ENCODE peak calls at places on chromosomes 13 and 19, in nine cellular contexts. A is suprapubic skin; I is sciatic nerve; N is smooth muscle cell of the brain vasculature; C is hypothalamus; K is activated naive CD4-positive, alpha-beta T cell; T is CD4-positive, CD25-positive, alpha-beta regulatory T cell; Z is HL-60; V is hippocampal formation. Y is an unnamed sample.

GRCh38 chr13:73364706-73365105 is 305.9 kb downstream of the KLF5 start:
- DNase-seq in T (no peak), C (no peak), K (no peak), A (no peak), Z (no peak), I (no peak), N (no peak), V (no peak), Y (no peak)

GRCh38 chr19:3398114-3398899 is 31.9 kb downstream of the NFIC start:
- DNase-seq in K (no peak), C (peak), V (peak), I (peak), N (no peak), T (no peak), A (peak), Z (no peak), Y (no peak)

GRCh38 chr19:41569481-41570150 is 6.3 kb upstream of the CEACAM21 start:
- DNase-seq in C (no peak), A (no peak), K (no peak), V (no peak), T (no peak), I (no peak), Z (no peak), N (no peak), Y (no peak)

GRCh38 chr19:17686027-17686511 is 2.1 kb downstream of the UNC13A start:
- DNase-seq in I (no peak), T (no peak), A (no peak), C (no peak), V (no peak), N (no peak), K (no peak), Z (no peak), Y (no peak)

GRCh38 chr19:10431254-10431942 is 11.1 kb downstream of the PDE4A start:
- DNase-seq in Z (no peak), A (no peak), V (no peak), C (no peak), K (no peak), I (no peak), T (peak), N (no peak), Y (peak)

GRCh38 chr19:45355402-45355801 is 14.9 kb downstream of the KLC3 start:
- DNase-seq in Z (no peak), K (no peak), C (no peak), A (no peak), N (no peak), V (no peak), I (no peak), T (no peak), Y (no peak)

GRCh38 chr19:28292822-28293500 is 920.0 kb downstream of the UQCRFS1 start:
- DNase-seq in V (no peak), A (no peak), N (no peak), T (no peak), I (no peak), K (no peak), Z (no peak), C (no peak), Y (no peak)

GRCh38 chr13:45718063-45718462 is 15.9 kb downstream of the CBY2 start:
- DNase-seq in T (peak), V (no peak), C (no peak), A (no peak), I (no peak), Z (peak), N (peak), K (no peak), Y (no peak)

GRCh38 chr19:1063030-1063908 is 3.7 kb upstream of the ARHGAP45 start:
- DNase-seq in I (peak), C (no peak), N (no peak), Z (no peak), K (peak), A (no peak), T (peak), V (no peak), Y (peak)

GRCh38 chr19:6911523-6911922 is 24.1 kb downstream of the ADGRE1 start:
- DNase-seq in T (no peak), I (no peak), Z (no peak), A (no peak), K (no peak), C (no peak), V (no peak), N (no peak), Y (no peak)

GRCh38 chr19:42397315-42398166 is 7.4 kb upstream of the CNFN start:
- DNase-seq in N (no peak), K (no peak), V (no peak), T (no peak), I (no peak), C (no peak), A (no peak), Z (no peak), Y (no peak)

GRCh38 chr13:51154029-51154555 is 43.0 kb upstream of the C13orf42 start:
- DNase-seq in K (no peak), Z (peak), V (no peak), C (no peak), N (no peak), A (no peak), T (peak), I (no peak), Y (no peak)

GRCh38 chr19:33831835-33832234 is 35.2 kb downstream of the KCTD15 start:
- DNase-seq in Z (no peak), V (no peak), C (no peak), K (no peak), I (no peak), A (no peak), T (no peak), N (no peak), Y (no peak)

GRCh38 chr13:20359335-20359734 is 127.2 kb upstream of the GJB6 start:
- DNase-seq in K (no peak), C (no peak), T (no peak), N (peak), Z (no peak), I (no peak), A (no peak), V (no peak), Y (no peak)

GRCh38 chr19:19348266-19348665 is 27.6 kb downstream of the MAU2 start:
- DNase-seq in N (no peak), I (no peak), V (no peak), Z (no peak), T (no peak), C (no peak), K (no peak), A (no peak), Y (no peak)

GRCh38 chr13:48258002-48258401 is 25.0 kb downstream of the ITM2B start:
- DNase-seq in C (no peak), K (no peak), T (no peak), V (no peak), N (no peak), A (no peak), I (no peak), Z (no peak), Y (no peak)

GRCh38 chr13:76683854-76684253 is 202.4 kb downstream of the KCTD12 start:
- DNase-seq in K (no peak), T (no peak), I (no peak), A (no peak), N (no peak), V (no peak), Z (no peak), C (no peak), Y (no peak)

GRCh38 chr13:78370231-78370630 is 233.1 kb downstream of the POU4F1 start:
- DNase-seq in A (no peak), T (no peak), K (no peak), V (no peak), N (no peak), Z (no peak), I (no peak), C (no peak), Y (no peak)

GRCh38 chr19:17026041-17026658 is 460 bp downstream of the CPAMD8 start:
- DNase-seq in C (no peak), Z (peak), I (no peak), T (peak), V (no peak), N (no peak), A (no peak), K (no peak), Y (no peak)

GRCh38 chr19:46898731-46899130 is 37.9 kb downstream of the ARHGAP35 start:
- DNase-seq in K (no peak), T (no peak), A (no peak), Z (no peak), N (no peak), C (peak), I (peak), V (peak), Y (no peak)

GRCh38 chr13:99916366-99917103 is 55.0 kb downstream of the ZIC5 start:
- DNase-seq in C (no peak), N (peak), Z (peak), V (no peak), A (no peak), T (peak), K (no peak), I (no peak), Y (peak)

GRCh38 chr19:31338069-31338767 is 11.0 kb downstream of the TSHZ3 start:
- DNase-seq in V (no peak), A (no peak), I (peak), T (peak), N (peak), C (no peak), K (no peak), Z (peak), Y (no peak)

GRCh38 chr19:49488046-49488862 is 846 bp downstream of the RPL13A start:
- DNase-seq in T (no peak), V (no peak), Z (no peak), A (no peak), K (no peak), N (no peak), I (no peak), C (no peak), Y (no peak)

GRCh38 chr13:105908581-105908980 is 626.9 kb downstream of the EFNB2 start:
- DNase-seq in N (no peak), Z (peak), K (no peak), I (no peak), C (no peak), A (no peak), T (peak), V (no peak), Y (peak)

Y was measured in CD4-positive, alpha-beta memory T cell.